ENCODE peak calls at places on chromosomes 5 and 9, in four cellular contexts. U is HepG2, J is K562, A is SK-N-SH. Q is an unnamed sample.

GRCh38 chr9:125749951-125750655 is 2.9 kb downstream of the PBX3 start:
- DNase-seq in U (peak), A (peak), J (no peak), Q (no peak)

GRCh38 chr5:145834917-145835838 is at the start of gene PRELID2:
- DNase-seq in U (peak), J (peak), A (peak), Q (peak)

GRCh38 chr9:75181748-75182147 is 93.4 kb downstream of the OSTF1 start:
- DNase-seq in U (no peak), A (no peak), J (peak), Q (peak)

GRCh38 chr9:98998441-98999151 is 54.9 kb downstream of the COL15A1 start:
- DNase-seq in A (peak), J (peak), U (peak), Q (peak)

GRCh38 chr5:155926011-155926410 is 401.0 kb upstream of the SGCD start:
- DNase-seq in U (no peak), A (no peak), J (no peak), Q (no peak)

GRCh38 chr5:71601222-71602026 is 14.3 kb downstream of the MCCC2 start:
- DNase-seq in A (peak), J (peak), U (peak), Q (peak)

GRCh38 chr5:117803533-117803932 is 1184.8 kb downstream of the DTWD2 start:
- DNase-seq in J (no peak), A (no peak), U (no peak), Q (no peak)

GRCh38 chr5:12795333-12795663 is 891.1 kb upstream of the CTNND2 start:
- DNase-seq in J (no peak), A (no peak), U (no peak), Q (no peak)

GRCh38 chr9:82489579-82489915 is 501.0 kb downstream of the SPATA31D1 start:
- DNase-seq in U (no peak), A (no peak), J (no peak), Q (no peak)

GRCh38 chr5:80408976-80409926 is 1.4 kb downstream of the ZFYVE16 start:
- DNase-seq in A (peak), U (no peak), J (no peak), Q (no peak)

GRCh38 chr5:180323929-180324632 is 29.1 kb downstream of the GFPT2 start:
- DNase-seq in A (no peak), J (no peak), U (no peak), Q (no peak)

GRCh38 chr5:174872271-174872670 is 147.9 kb downstream of the MSX2 start:
- DNase-seq in U (no peak), J (no peak), A (no peak), Q (no peak)

GRCh38 chr5:16364906-16365305 is 100.7 kb downstream of the ZNF622 start:
- DNase-seq in J (no peak), A (no peak), U (no peak), Q (no peak)

GRCh38 chr9:137027369-137028012 is 546 bp downstream of the ABCA2 start:
- DNase-seq in A (peak), U (no peak), J (peak), Q (no peak)
- TF ChIP-seq ELF1 in A (no peak), U (no peak), J (no peak), Q (no peak)

GRCh38 chr5:160167623-160168165 is 48.4 kb upstream of the PWWP2A start:
- DNase-seq in U (peak), J (no peak), A (no peak), Q (no peak)

GRCh38 chr5:160169326-160169725 is 50.1 kb upstream of the PWWP2A start:
- DNase-seq in U (no peak), A (no peak), J (no peak), Q (no peak)

GRCh38 chr5:160166973-160167622 is 47.8 kb upstream of the PWWP2A start:
- DNase-seq in A (no peak), U (no peak), J (no peak), Q (no peak)

GRCh38 chr5:160165137-160166068 is 46.2 kb upstream of the PWWP2A start:
- DNase-seq in A (peak), U (peak), J (no peak), Q (peak)

DNA sequence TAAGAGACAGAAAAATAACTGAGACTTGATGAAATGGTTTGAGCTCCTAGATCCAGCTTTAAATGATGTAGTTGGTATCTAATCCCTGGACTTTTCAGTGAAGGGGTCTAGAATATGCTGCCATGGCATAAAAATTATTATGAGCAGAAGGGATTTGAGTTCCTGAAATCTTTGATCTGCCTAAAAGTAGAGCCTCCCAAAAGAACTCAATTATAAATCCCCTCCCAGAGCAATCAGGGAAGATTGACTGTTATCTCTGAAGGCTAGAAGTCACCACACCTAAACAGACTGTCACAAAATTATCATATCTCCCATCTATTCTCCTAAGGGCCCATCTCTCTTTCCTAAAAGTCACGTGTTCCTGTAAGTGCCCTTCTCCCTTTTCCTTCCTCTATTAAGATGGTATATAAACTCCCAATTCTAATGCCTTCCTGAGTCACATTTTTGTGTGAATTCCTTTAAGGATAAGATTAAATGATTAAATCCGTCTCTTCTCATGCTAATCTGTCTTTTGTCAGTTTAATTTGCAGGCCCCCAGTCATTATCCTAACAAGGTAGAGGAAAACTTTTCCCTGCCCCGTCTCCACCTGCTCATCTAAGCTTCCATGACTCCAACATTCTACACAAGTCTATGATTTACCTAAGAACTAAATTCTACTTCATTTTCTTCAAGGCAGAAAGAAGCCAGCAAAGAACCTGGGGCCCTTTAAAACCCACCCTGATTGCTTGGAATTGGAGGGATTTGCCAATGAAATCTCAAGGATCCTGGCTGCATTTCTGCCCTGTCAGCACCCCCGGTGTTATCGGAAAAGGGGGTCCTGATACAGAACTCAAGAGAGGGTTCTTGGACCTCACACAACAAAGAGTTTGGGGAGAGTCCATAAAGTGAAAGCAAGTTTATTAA is 47.1 kb upstream of the PWWP2A start:
- DNase-seq in U (no peak), A (no peak), J (no peak), Q (no peak)
- TF ChIP-seq ELF1 in U (no peak), A (no peak), J (no peak), Q (no peak)

GRCh38 chr9:112012026-112012902 is 115.7 kb downstream of the UGCG start:
- DNase-seq in J (no peak), A (no peak), U (peak), Q (peak)
- TF ChIP-seq ELF1 in J (no peak), A (no peak), U (no peak), Q (no peak)

DNA sequence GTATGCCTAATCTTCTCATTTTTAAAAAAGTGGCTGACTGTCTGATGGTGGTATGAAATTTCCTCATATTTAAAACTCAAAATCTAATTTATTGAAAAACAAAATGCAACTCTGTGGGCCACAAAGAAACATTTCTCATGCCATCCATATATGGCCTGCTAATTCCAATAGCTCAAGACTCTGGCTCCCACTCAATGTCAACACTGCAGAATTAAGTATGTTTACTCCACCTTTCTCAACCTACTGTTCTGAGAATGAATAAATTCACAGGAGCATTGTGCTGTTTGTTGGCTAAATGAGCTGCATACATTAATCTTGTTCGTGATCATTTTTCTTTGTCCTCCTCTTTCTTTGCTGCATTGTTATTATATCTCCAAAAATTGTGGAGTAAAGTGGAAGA is 79.5 kb upstream of the GABRG2 start:
- DNase-seq in J (no peak), A (no peak), U (no peak), Q (no peak)
- TF ChIP-seq ELF1 in J (no peak), A (no peak), U (no peak), Q (no peak)

GRCh38 chr5:160359816-160360215 is 10.6 kb downstream of the C1QTNF2 start:
- DNase-seq in A (peak), J (no peak), U (no peak), Q (no peak)
- TF ChIP-seq ELF1 in A (no peak), J (no peak), U (no peak), Q (no peak)

Q was measured in HCT116.